ENCODE peak calls at places on chromosomes 2 and 18, in nine cellular contexts. U is hepatocyte, G is small intestine, T is mesenchymal stem cell, Q is right lobe of liver, L is left ventricle myocardium inferior, W is transverse colon, B is stomach, I is heart left ventricle. J is an unnamed sample.

GRCh38 chr2:66445076-66445724 is 10.3 kb downstream of the MEIS1 start:
- DNase-seq in B (no peak), I (peak; percentile 50), W (no peak), U (peak; percentile 35), G (no peak), T (peak; percentile 72), L (no peak), Q (peak; percentile 30), J (no peak)

GRCh38 chr18:39360072-39360471 is 1794.5 kb upstream of the CELF4 start:
- DNase-seq in T (no peak), U (no peak), W (no peak), B (no peak), G (no peak), L (no peak), Q (no peak), I (no peak), J (no peak)

GRCh38 chr2:58973831-58974281 is 732.7 kb upstream of the FANCL start:
- DNase-seq in U (peak; percentile 20), G (no peak), T (no peak), I (no peak), L (no peak), Q (no peak), B (no peak), W (no peak), J (no peak)

GRCh38 chr2:192292478-192292877 is 97.7 kb upstream of the TMEFF2 start:
- DNase-seq in Q (no peak), T (no peak), L (no peak), W (no peak), G (no peak), B (no peak), U (no peak), I (no peak), J (no peak)

GRCh38 chr2:10039658-10040410 is 3.5 kb upstream of the KLF11 start:
- DNase-seq in B (peak; percentile 82), L (no peak), Q (no peak), I (peak; percentile 71), T (no peak), G (no peak), U (no peak), W (peak; percentile 42), J (no peak)

GRCh38 chr2:6492573-6492972 is 373.1 kb downstream of the CMPK2 start:
- DNase-seq in I (no peak), T (no peak), Q (no peak), W (no peak), U (no peak), B (peak; percentile 63), L (no peak), G (no peak), J (no peak)

GRCh38 chr2:98985905-98986666 is 50.1 kb upstream of the CRACDL start:
- DNase-seq in L (no peak), T (no peak), U (no peak), W (no peak), I (no peak), Q (no peak), B (no peak), G (no peak), J (no peak)

GRCh38 chr18:12079504-12080237 is 14.0 kb upstream of the ANKRD62 start:
- DNase-seq in G (no peak), L (no peak), Q (no peak), I (peak; percentile 35), B (no peak), T (no peak), U (no peak), W (no peak), J (peak; percentile 60)

GRCh38 chr2:101737478-101738240 is 40.2 kb downstream of the MAP4K4 start:
- DNase-seq in U (peak; percentile 48), I (no peak), G (peak; percentile 82), B (no peak), L (no peak), W (no peak), Q (no peak), T (no peak), J (no peak)

GRCh38 chr2:8268172-8268783 is 413.6 kb upstream of the ID2 start:
- DNase-seq in T (no peak), W (no peak), U (no peak), B (no peak), Q (no peak), G (no peak), I (peak; percentile 63), L (peak; percentile 38), J (peak; percentile 48)

GRCh38 chr2:121774216-121774615 is 18.8 kb downstream of the TSN start:
- DNase-seq in G (no peak), I (no peak), T (no peak), Q (no peak), W (no peak), L (no peak), U (no peak), B (no peak), J (no peak)

GRCh38 chr18:49934457-49934856 is 121.1 kb upstream of the ACAA2 start:
- DNase-seq in G (no peak), W (no peak), I (no peak), L (no peak), T (peak; percentile 25), Q (no peak), U (no peak), B (no peak), J (no peak)

GRCh38 chr2:156845806-156846558 is 409.8 kb downstream of the GPD2 start:
- DNase-seq in B (no peak), W (no peak), L (no peak), G (no peak), T (peak; percentile 41), I (no peak), Q (no peak), U (no peak), J (no peak)

GRCh38 chr18:22871809-22872525 is 61.2 kb upstream of the RBBP8 start:
- DNase-seq in G (peak; percentile 25), Q (no peak), B (no peak), U (no peak), I (no peak), W (no peak), L (no peak), T (no peak), J (no peak)

GRCh38 chr18:75531212-75531850 is 103.8 kb upstream of the SMIM21 start:
- DNase-seq in T (no peak), B (no peak), G (no peak), Q (no peak), U (no peak), I (peak; percentile 48), L (no peak), W (no peak), J (no peak)

GRCh38 chr2:106541333-106541732 is 54.2 kb downstream of the CD8B2 start:
- DNase-seq in I (no peak), L (no peak), W (no peak), Q (no peak), T (no peak), U (no peak), B (no peak), G (no peak), J (no peak)

GRCh38 chr2:25204190-25204838 is 35.9 kb upstream of the POMC start:
- DNase-seq in U (no peak), B (no peak), G (no peak), L (no peak), Q (no peak), T (no peak), I (no peak), W (no peak), J (peak; percentile 66)
- H3K4me3 ChIP-seq in U (no peak overlapping the region), B (peak overlapping the region; percentile 32), G (no peak overlapping the region), L (peak overlapping the region; percentile 55), Q (peak overlapping the region; percentile 37), T (no peak overlapping the region), I (peak overlapping the region; percentile 19), W (no peak overlapping the region), J (peak overlapping the region; percentile 52)

GRCh38 chr2:176106636-176107539 is at the start of gene HOXD11:
- DNase-seq in G (peak; percentile 32), Q (peak; percentile 64), I (no peak), W (peak; percentile 66), B (no peak), L (no peak), U (no peak), T (no peak), J (no peak)
- H3K4me1 ChIP-seq in G (no peaks in the 10 kb centered on the region), Q (no peaks in the 10 kb centered on the region), I (peaks cover 9% of the 10 kb centered on the region), W (peaks cover 30% of the 10 kb centered on the region), B (peaks cover 30% of the 10 kb centered on the region), L (peaks cover 44% of the 10 kb centered on the region), U (no peaks in the 10 kb centered on the region), T (peaks cover 22% of the 10 kb centered on the region), J (peaks cover 6% of the 10 kb centered on the region)

GRCh38 chr2:219443697-219444023 is 9.0 kb downstream of the SPEG start:
- DNase-seq in W (no peak), I (no peak), U (no peak), G (no peak), Q (no peak), T (no peak), L (no peak), B (no peak), J (no peak)

GRCh38 chr2:219441451-219442205 is 7.0 kb downstream of the SPEG start:
- DNase-seq in W (peak; percentile 55), Q (no peak), T (peak; percentile 58), B (peak; percentile 53), L (no peak), G (no peak), U (peak; percentile 82), I (peak; percentile 66), J (no peak)

GRCh38 chr2:219440388-219441256 is 6.0 kb downstream of the SPEG start:
- DNase-seq in B (no peak), U (no peak), L (no peak), I (no peak), G (no peak), W (no peak), Q (no peak), T (peak; percentile 59), J (no peak)

GRCh38 chr2:219443016-219443696 is 8.5 kb downstream of the SPEG start:
- DNase-seq in W (no peak), U (no peak), I (no peak), B (no peak), T (no peak), G (no peak), L (no peak), Q (no peak), J (no peak)

GRCh38 chr2:219442206-219443015 is 7.8 kb downstream of the SPEG start:
- DNase-seq in Q (no peak), T (no peak), U (no peak), L (no peak), W (no peak), B (no peak), I (no peak), G (no peak), J (no peak)
- H3K4me3 ChIP-seq in Q (peak overlapping the region; percentile 46), T (peak overlapping the region; percentile 72), U (peak overlapping the region; percentile 88), L (peak overlapping the region; percentile 67), W (peak overlapping the region; percentile 59), B (peak overlapping the region; percentile 80), I (peak overlapping the region; percentile 42), G (peak overlapping the region; percentile 29), J (peak overlapping the region; percentile 63)

DNA sequence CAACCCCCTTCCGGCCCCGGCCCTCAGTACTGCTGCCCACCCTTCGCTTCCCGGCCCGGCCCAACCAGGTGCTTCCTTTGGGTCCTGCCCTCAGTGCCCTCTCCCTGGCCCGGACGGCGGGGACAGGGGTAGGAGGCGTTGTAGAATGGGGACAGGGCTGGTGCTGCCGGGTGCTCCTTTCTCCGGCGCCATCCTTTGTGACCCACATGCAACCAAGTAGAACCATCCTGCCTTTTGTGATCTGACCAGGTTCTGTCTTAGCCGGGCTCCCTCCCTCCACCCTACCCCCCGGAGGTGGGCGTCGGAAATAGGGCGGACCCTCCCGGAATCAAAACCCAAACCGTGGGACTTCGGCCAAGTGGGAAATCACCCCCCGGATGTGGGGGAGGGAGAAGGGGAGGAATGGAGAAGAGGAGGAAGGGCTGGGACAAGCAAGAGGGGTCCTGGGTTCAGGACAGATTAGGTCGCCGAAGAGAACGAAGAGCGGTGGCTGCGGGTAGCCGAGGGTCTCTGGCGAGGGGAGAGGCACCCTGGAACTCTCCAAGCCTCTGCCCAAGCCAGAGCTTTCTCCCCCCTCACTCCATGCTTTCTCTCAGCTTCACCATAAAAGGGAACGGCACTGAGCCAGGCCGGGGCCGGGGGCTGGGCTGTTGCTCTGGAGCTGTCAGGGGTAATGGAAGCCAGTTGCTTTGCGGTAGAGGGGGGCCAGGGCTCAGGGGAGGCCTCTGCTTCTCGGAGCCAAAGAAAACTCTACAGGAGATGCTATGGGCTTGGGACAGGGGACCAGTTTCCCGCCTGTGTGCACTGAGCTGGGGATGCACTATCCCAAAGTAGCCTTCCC is 756 bp upstream of the OST4 start:
- DNase-seq in W (peak; percentile 75), I (peak; percentile 88), U (peak; percentile 84), G (no peak), Q (peak; percentile 51), L (peak; percentile 84), T (peak; percentile 85), B (peak; percentile 37), J (peak; percentile 84)
- H3K4me1 ChIP-seq in W (peaks cover 35% of the 10 kb centered on the region), I (peaks cover 76% of the 10 kb centered on the region), U (peaks cover 23% of the 10 kb centered on the region), G (peaks cover 7% of the 10 kb centered on the region), Q (peaks cover 10% of the 10 kb centered on the region), L (peaks cover 79% of the 10 kb centered on the region), T (peaks cover 28% of the 10 kb centered on the region), B (peaks cover 30% of the 10 kb centered on the region), J (peaks cover 53% of the 10 kb centered on the region)

J was measured in testis.